ENCODE peak calls at places on chromosomes 13 and 19, in nine cellular contexts. One of them, this sample, is unnamed.
A peak's percentile ranks its signal among the peaks of the same experiment; 100 is the strongest.

GRCh38 chr19:44757735-44758505 is 9.4 kb downstream of the BCL3 start:
- DNase-seq in nephron progenitor cell: peak; percentile 77
- DNase-seq in mesothelial cell of epicardium: no peak
- DNase-seq in HFFc6: peak; percentile 60
- DNase-seq in stomach: peak; percentile 61
- DNase-seq in fibroblast of lung: peak; percentile 58
- DNase-seq in GM13977: no peak
- DNase-seq in thyroid gland: peak; percentile 57
- DNase-seq in ovary: peak; percentile 82
- DNase-seq in this sample: no peak

GRCh38 chr19:52094526-52094925 is 1.0 kb downstream of the ZNF841 start:
- DNase-seq in nephron progenitor cell: no peak
- DNase-seq in GM13977: no peak
- DNase-seq in ovary: no peak
- DNase-seq in fibroblast of lung: no peak
- DNase-seq in thyroid gland: peak; percentile 3
- DNase-seq in stomach: no peak
- DNase-seq in mesothelial cell of epicardium: no peak
- DNase-seq in HFFc6: no peak
- DNase-seq in this sample: no peak

GRCh38 chr19:48186541-48186991 is 16.1 kb downstream of the ZSWIM9 start:
- DNase-seq in nephron progenitor cell: no peak
- DNase-seq in thyroid gland: no peak
- DNase-seq in fibroblast of lung: no peak
- DNase-seq in GM13977: no peak
- DNase-seq in HFFc6: no peak
- DNase-seq in mesothelial cell of epicardium: no peak
- DNase-seq in ovary: no peak
- DNase-seq in stomach: no peak
- DNase-seq in this sample: no peak

GRCh38 chr19:34313188-34313587 is 51.8 kb upstream of the GPI start:
- DNase-seq in HFFc6: peak; percentile 37
- DNase-seq in fibroblast of lung: peak; percentile 87
- DNase-seq in ovary: no peak
- DNase-seq in stomach: no peak
- DNase-seq in GM13977: no peak
- DNase-seq in nephron progenitor cell: no peak
- DNase-seq in mesothelial cell of epicardium: no peak
- DNase-seq in thyroid gland: no peak
- DNase-seq in this sample: no peak

GRCh38 chr13:67792151-67792665 is 562.1 kb upstream of the PCDH9 start:
- DNase-seq in fibroblast of lung: peak; percentile 2
- DNase-seq in thyroid gland: no peak
- DNase-seq in nephron progenitor cell: no peak
- DNase-seq in stomach: no peak
- DNase-seq in GM13977: no peak
- DNase-seq in HFFc6: no peak
- DNase-seq in ovary: no peak
- DNase-seq in mesothelial cell of epicardium: no peak
- DNase-seq in this sample: no peak

GRCh38 chr19:50669319-50670101 is 20.3 kb downstream of the C19orf81 start:
- DNase-seq in mesothelial cell of epicardium: no peak
- DNase-seq in ovary: no peak
- DNase-seq in thyroid gland: peak; percentile 16
- DNase-seq in HFFc6: no peak
- DNase-seq in GM13977: peak; percentile 74
- DNase-seq in stomach: peak; percentile 30
- DNase-seq in fibroblast of lung: peak; percentile 1
- DNase-seq in nephron progenitor cell: peak; percentile 69
- DNase-seq in this sample: peak; percentile 15

GRCh38 chr13:23643828-23644419 is 73.7 kb downstream of the TNFRSF19 start:
- DNase-seq in thyroid gland: no peak
- DNase-seq in fibroblast of lung: no peak
- DNase-seq in nephron progenitor cell: no peak
- DNase-seq in ovary: no peak
- DNase-seq in HFFc6: no peak
- DNase-seq in GM13977: no peak
- DNase-seq in mesothelial cell of epicardium: no peak
- DNase-seq in stomach: no peak
- DNase-seq in this sample: no peak

GRCh38 chr13:25783480-25784081 is 268.2 kb downstream of the SHISA2 start:
- DNase-seq in stomach: no peak
- DNase-seq in mesothelial cell of epicardium: no peak
- DNase-seq in HFFc6: no peak
- DNase-seq in thyroid gland: no peak
- DNase-seq in nephron progenitor cell: no peak
- DNase-seq in fibroblast of lung: no peak
- DNase-seq in GM13977: no peak
- DNase-seq in ovary: no peak
- DNase-seq in this sample: no peak

GRCh38 chr13:96782186-96782585 is 212.1 kb downstream of the OXGR1 start:
- DNase-seq in GM13977: no peak
- DNase-seq in thyroid gland: no peak
- DNase-seq in fibroblast of lung: no peak
- DNase-seq in mesothelial cell of epicardium: no peak
- DNase-seq in HFFc6: no peak
- DNase-seq in nephron progenitor cell: no peak
- DNase-seq in stomach: no peak
- DNase-seq in ovary: no peak
- DNase-seq in this sample: no peak

GRCh38 chr19:1767464-1767933 is 14.2 kb downstream of the ONECUT3 start:
- DNase-seq in HFFc6: no peak
- DNase-seq in nephron progenitor cell: peak; percentile 84
- DNase-seq in thyroid gland: peak; percentile 27
- DNase-seq in ovary: peak; percentile 65
- DNase-seq in fibroblast of lung: no peak
- DNase-seq in mesothelial cell of epicardium: no peak
- DNase-seq in stomach: peak; percentile 51
- DNase-seq in GM13977: peak; percentile 92
- DNase-seq in this sample: peak; percentile 73

GRCh38 chr19:39765091-39766076 is 13.3 kb upstream of the LEUTX start:
- DNase-seq in nephron progenitor cell: peak; percentile 72
- DNase-seq in stomach: peak; percentile 44
- DNase-seq in mesothelial cell of epicardium: no peak
- DNase-seq in ovary: no peak
- DNase-seq in fibroblast of lung: peak; percentile 20
- DNase-seq in GM13977: no peak
- DNase-seq in HFFc6: peak; percentile 15
- DNase-seq in thyroid gland: peak; percentile 52
- DNase-seq in this sample: no peak

GRCh38 chr13:79295906-79296564 is 110.0 kb downstream of the RBM26 start:
- DNase-seq in HFFc6: no peak
- DNase-seq in stomach: peak; percentile 39
- DNase-seq in mesothelial cell of epicardium: no peak
- DNase-seq in thyroid gland: no peak
- DNase-seq in ovary: no peak
- DNase-seq in fibroblast of lung: peak; percentile 7
- DNase-seq in nephron progenitor cell: no peak
- DNase-seq in GM13977: no peak
- DNase-seq in this sample: no peak

GRCh38 chr13:48624858-48625257 is 28.9 kb upstream of the CYSLTR2 start:
- DNase-seq in ovary: no peak
- DNase-seq in thyroid gland: no peak
- DNase-seq in HFFc6: no peak
- DNase-seq in nephron progenitor cell: no peak
- DNase-seq in stomach: no peak
- DNase-seq in fibroblast of lung: peak; percentile 10
- DNase-seq in mesothelial cell of epicardium: no peak
- DNase-seq in GM13977: no peak
- DNase-seq in this sample: no peak

GRCh38 chr19:14563989-14564650 is 7.7 kb downstream of the NDUFB7 start:
- DNase-seq in thyroid gland: no peak
- DNase-seq in fibroblast of lung: no peak
- DNase-seq in mesothelial cell of epicardium: no peak
- DNase-seq in GM13977: peak; percentile 55
- DNase-seq in stomach: no peak
- DNase-seq in HFFc6: no peak
- DNase-seq in nephron progenitor cell: peak; percentile 48
- DNase-seq in ovary: no peak
- DNase-seq in this sample: peak; percentile 40

GRCh38 chr19:32201661-32202060 is 143.7 kb upstream of the ZNF507 start:
- DNase-seq in stomach: no peak
- DNase-seq in mesothelial cell of epicardium: no peak
- DNase-seq in thyroid gland: no peak
- DNase-seq in GM13977: no peak
- DNase-seq in nephron progenitor cell: no peak
- DNase-seq in fibroblast of lung: no peak
- DNase-seq in HFFc6: no peak
- DNase-seq in ovary: no peak
- DNase-seq in this sample: no peak

GRCh38 chr13:54573186-54573585 is 1544.6 kb downstream of the OLFM4 start:
- DNase-seq in nephron progenitor cell: no peak
- DNase-seq in stomach: no peak
- DNase-seq in HFFc6: no peak
- DNase-seq in fibroblast of lung: no peak
- DNase-seq in ovary: no peak
- DNase-seq in thyroid gland: no peak
- DNase-seq in mesothelial cell of epicardium: no peak
- DNase-seq in GM13977: no peak
- DNase-seq in this sample: no peak

GRCh38 chr13:54574791-54575190 is 1546.2 kb downstream of the OLFM4 start:
- DNase-seq in thyroid gland: no peak
- DNase-seq in ovary: no peak
- DNase-seq in GM13977: no peak
- DNase-seq in HFFc6: no peak
- DNase-seq in nephron progenitor cell: no peak
- DNase-seq in mesothelial cell of epicardium: no peak
- DNase-seq in stomach: no peak
- DNase-seq in fibroblast of lung: no peak
- DNase-seq in this sample: no peak
- TF ChIP-seq CTCF in thyroid gland: no peak
- TF ChIP-seq CTCF in ovary: no peak
- TF ChIP-seq CTCF in GM13977: no peak
- TF ChIP-seq CTCF in HFFc6: no peak
- TF ChIP-seq CTCF in nephron progenitor cell: no peak
- TF ChIP-seq CTCF in mesothelial cell of epicardium: no peak
- TF ChIP-seq CTCF in stomach: no peak
- TF ChIP-seq CTCF in fibroblast of lung: no peak
- TF ChIP-seq CTCF in this sample: no peak

DNA sequence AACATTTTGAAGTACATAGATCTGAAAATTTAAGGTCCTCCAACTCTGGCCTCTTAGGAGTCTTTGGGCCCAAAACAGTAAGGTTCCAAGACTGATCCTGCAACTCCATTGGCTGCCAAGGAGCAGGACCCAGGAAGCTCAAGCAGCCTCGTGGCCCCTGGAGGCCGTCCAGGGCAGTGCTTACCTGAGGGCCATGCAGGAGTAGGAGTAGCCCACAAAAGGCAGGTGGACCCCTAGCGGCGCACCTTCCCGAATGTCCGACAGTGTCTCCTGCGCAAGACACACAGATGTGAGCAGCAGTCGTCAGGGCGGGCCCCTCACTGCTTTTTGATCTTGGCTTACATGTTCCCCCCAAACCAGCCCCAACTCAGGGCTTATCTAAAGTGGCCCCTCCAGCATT is 5.7 kb upstream of the SIX5 start:
- DNase-seq in ovary: peak; percentile 38
- DNase-seq in mesothelial cell of epicardium: no peak
- DNase-seq in fibroblast of lung: no peak
- DNase-seq in stomach: no peak
- DNase-seq in thyroid gland: no peak
- DNase-seq in nephron progenitor cell: no peak
- DNase-seq in HFFc6: no peak
- DNase-seq in GM13977: no peak
- DNase-seq in this sample: no peak
- TF ChIP-seq CTCF in ovary: no peak
- TF ChIP-seq CTCF in mesothelial cell of epicardium: no peak
- TF ChIP-seq CTCF in fibroblast of lung: no peak
- TF ChIP-seq CTCF in stomach: no peak
- TF ChIP-seq CTCF in thyroid gland: no peak
- TF ChIP-seq CTCF in nephron progenitor cell: no peak
- TF ChIP-seq CTCF in HFFc6: no peak
- TF ChIP-seq CTCF in GM13977: no peak
- TF ChIP-seq CTCF in this sample: no peak

DNA sequence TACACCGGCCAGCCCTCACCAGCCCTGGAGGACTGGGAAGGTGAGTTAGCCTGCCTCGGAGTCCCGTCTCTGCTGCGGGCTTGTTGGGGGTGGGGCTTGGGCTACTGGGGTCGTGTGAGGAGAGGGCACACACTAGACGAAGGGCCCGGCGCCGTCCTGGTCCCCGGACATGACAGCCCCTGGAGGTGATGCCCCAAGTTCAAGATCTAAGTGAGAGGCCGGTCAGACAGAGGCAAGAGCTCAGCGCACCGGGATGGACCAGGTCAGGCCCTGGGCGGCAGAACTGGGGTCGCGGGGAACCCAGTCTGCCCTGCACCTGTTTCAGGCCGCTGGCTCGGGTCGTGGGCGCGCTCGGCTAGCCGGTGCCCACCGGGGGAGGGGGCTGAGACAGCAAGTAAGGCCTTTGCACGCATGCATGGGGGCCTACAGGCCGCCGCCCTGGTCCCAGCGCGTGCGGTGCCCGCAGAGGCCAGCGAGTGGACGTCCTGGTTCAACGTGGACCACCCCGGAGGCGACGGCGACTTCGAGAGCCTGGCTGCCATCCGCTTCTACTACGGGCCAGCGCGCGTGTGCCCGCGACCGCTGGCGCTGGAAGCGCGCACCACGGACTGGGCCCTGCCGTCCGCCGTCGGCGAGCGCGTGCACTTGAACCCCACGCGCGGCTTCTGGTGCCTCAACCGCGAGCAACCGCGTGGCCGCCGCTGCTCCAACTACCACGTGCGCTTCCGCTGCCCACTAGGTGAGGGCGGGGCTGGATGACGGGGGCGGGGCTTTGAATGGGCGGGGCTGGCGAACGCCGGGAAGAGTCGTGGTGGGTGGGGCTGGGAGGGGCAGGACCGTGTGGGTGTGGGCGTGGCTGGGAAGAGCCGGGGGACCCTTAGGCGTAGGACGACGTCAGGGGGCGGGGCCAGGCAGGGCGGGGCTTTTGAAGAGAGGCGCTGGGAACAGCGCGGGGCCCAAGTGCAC is 2.0 kb downstream of the CILP2 start:
- DNase-seq in stomach: peak; percentile 69
- DNase-seq in ovary: peak; percentile 80
- DNase-seq in thyroid gland: peak; percentile 55
- DNase-seq in fibroblast of lung: peak; percentile 61
- DNase-seq in nephron progenitor cell: peak; percentile 43
- DNase-seq in GM13977: peak; percentile 90
- DNase-seq in mesothelial cell of epicardium: no peak
- DNase-seq in HFFc6: no peak
- DNase-seq in this sample: peak; percentile 31
- TF ChIP-seq CTCF in stomach: no peak
- TF ChIP-seq CTCF in ovary: no peak
- TF ChIP-seq CTCF in thyroid gland: no peak
- TF ChIP-seq CTCF in fibroblast of lung: no peak
- TF ChIP-seq CTCF in nephron progenitor cell: no peak
- TF ChIP-seq CTCF in GM13977: no peak
- TF ChIP-seq CTCF in mesothelial cell of epicardium: no peak
- TF ChIP-seq CTCF in HFFc6: no peak
- TF ChIP-seq CTCF in this sample: no peak

DNA sequence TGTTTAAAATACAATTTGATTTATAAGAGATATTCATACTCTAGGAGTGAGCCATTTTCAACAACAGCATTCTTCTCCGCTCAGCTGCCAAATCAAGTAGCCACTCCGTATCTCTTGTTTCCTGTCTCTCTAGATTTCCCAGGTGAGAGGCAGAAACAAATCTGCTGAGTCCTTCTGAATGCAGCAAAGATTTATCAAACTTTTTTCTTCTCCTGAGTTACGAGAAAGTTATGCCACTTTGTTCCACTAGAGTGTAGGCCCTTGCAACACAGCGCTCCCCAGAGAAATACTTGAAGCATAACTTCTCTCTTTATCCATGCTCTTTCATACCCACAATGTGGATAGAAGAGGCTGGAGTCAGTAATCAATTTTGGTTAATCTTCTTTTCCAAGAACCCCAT is 1960.8 kb downstream of the OLFM4 start:
- DNase-seq in GM13977: no peak
- DNase-seq in fibroblast of lung: no peak
- DNase-seq in nephron progenitor cell: no peak
- DNase-seq in stomach: no peak
- DNase-seq in thyroid gland: peak; percentile 56
- DNase-seq in HFFc6: no peak
- DNase-seq in ovary: no peak
- DNase-seq in mesothelial cell of epicardium: no peak
- DNase-seq in this sample: no peak
- TF ChIP-seq CTCF in GM13977: no peak
- TF ChIP-seq CTCF in fibroblast of lung: no peak
- TF ChIP-seq CTCF in nephron progenitor cell: no peak
- TF ChIP-seq CTCF in stomach: no peak
- TF ChIP-seq CTCF in thyroid gland: peak; percentile 71
- TF ChIP-seq CTCF in HFFc6: no peak
- TF ChIP-seq CTCF in ovary: no peak
- TF ChIP-seq CTCF in mesothelial cell of epicardium: no peak
- TF ChIP-seq CTCF in this sample: no peak

This sample was measured in CD4-positive, alpha-beta T cell.